ENCODE peak calls at places on chromosomes 4 and X, in four cellular contexts. U, O, T and V are unnamed samples.
A peak's percentile ranks its signal among the peaks of the same experiment; 100 is the strongest.

GRCh38 chr4:175970734-175971133 is 94.9 kb upstream of the WDR17 start:
- DNase-seq in U (no peak), O (no peak), T (no peak), V (no peak)

GRCh38 chr4:155392486-155393184 is 15.9 kb upstream of the MAP9 start:
- DNase-seq in U (peak; percentile 84), O (peak; percentile 68), T (no peak), V (peak; percentile 38)

GRCh38 chr4:152245706-152246105 is 290.2 kb downstream of the FBXW7 start:
- DNase-seq in U (no peak), O (peak; percentile 53), T (no peak), V (no peak)

GRCh38 chr4:123573866-123574508 is 177.4 kb downstream of the SPRY1 start:
- DNase-seq in U (no peak), O (no peak), T (no peak), V (no peak)

GRCh38 chrX:151703487-151703886 is 8.2 kb downstream of the PRRG3 start:
- DNase-seq in U (no peak), O (no peak), T (no peak), V (no peak)

GRCh38 chrX:53224860-53225797 is at the start of gene KDM5C:
- DNase-seq in U (peak; percentile 94), O (peak; percentile 97), T (peak; percentile 95), V (peak; percentile 72)

GRCh38 chr4:6308890-6309643 is 39.4 kb downstream of the WFS1 start:
- DNase-seq in U (no peak), O (peak; percentile 21), T (peak; percentile 70), V (no peak)

GRCh38 chr4:112702892-112703291 is 65.9 kb downstream of the LARP7 start:
- DNase-seq in U (no peak), O (no peak), T (no peak), V (no peak)

GRCh38 chrX:12042615-12043014 is 95.7 kb upstream of the FRMPD4 start:
- DNase-seq in U (no peak), O (no peak), T (no peak), V (no peak)
- H3K4me3 ChIP-seq in U (no peak overlapping the region), O (no peak overlapping the region), T (no peak overlapping the region), V (no peak overlapping the region)

DNA sequence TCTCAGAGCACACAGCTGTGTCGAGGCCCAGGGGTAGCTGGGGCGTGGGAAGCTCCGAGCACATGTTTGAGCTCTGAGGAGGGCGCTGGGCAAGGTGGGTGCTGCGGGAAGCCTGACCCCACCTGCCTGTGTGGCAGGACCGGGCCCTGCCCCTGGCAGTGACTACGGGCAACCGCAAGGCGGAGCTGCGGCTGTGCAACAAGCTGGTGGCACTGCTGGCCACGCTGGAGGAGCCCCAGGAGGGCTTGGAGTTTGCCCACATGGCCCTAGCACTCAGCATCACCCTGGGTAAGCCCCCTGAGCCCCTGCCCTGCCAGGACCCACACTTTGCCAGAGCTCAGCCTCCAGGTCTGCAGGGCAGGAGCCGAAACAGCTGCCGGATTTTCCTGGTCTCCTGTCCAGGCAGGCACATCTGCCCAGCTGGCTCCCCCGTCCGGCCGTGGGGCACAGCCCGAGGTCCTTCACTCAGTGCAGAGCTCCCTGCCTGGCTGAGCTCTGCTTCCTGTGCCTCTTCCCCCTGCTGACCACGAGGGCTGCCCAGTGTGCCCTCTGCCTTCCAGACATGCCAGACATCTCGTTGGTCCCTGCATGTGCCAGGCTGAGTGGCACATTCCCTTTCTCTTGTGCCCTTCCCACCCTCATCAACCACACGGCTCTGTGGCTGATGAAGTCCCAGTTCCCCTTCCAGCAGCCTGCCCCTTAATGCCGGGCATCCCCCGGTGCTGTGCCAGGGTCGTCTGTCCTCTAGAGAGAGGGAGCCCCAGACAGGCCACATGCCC is 33.2 kb upstream of the HTRA3 start:
- DNase-seq in U (no peak), O (no peak), T (no peak), V (no peak)
- TF ChIP-seq CTCF in U (no peak), O (no peak), T (no peak), V (no peak)

GRCh38 chrX:18542897-18543296 is 117.5 kb downstream of the CDKL5 start:
- DNase-seq in U (no peak), O (no peak), T (no peak), V (no peak)

GRCh38 chrX:18543738-18544137 is 118.3 kb downstream of the CDKL5 start:
- DNase-seq in U (no peak), O (no peak), T (no peak), V (no peak)

GRCh38 chrX:18537524-18537923 is 112.1 kb downstream of the CDKL5 start:
- DNase-seq in U (no peak), O (no peak), T (no peak), V (no peak)

GRCh38 chrX:18545771-18546170 is 120.4 kb downstream of the CDKL5 start:
- DNase-seq in U (no peak), O (no peak), T (no peak), V (no peak)

DNA sequence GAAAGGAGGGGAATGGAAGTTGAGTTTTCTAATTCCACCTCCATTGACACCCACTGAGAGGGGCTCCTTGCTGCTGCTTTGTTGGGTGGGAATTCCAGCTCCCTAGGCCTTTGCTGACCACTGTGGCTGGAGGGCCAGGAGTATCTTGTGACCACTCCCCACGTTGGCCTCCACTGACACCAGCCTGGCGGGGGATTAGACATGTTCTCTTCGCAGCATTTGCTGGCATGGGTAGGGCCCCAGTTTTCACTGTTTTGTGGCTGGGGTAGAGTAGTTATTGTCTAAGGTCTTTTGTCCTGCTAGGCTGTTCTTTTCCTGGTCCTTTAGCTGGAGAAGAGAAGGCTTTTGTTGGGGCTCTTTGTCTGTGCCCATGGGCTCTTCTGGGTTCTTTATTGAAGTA is 116.7 kb downstream of the CDKL5 start:
- DNase-seq in U (no peak), O (no peak), T (no peak), V (no peak)
- H3K4me3 ChIP-seq in U (no peak overlapping the region), O (no peak overlapping the region), T (no peak overlapping the region), V (no peak overlapping the region)

DNA sequence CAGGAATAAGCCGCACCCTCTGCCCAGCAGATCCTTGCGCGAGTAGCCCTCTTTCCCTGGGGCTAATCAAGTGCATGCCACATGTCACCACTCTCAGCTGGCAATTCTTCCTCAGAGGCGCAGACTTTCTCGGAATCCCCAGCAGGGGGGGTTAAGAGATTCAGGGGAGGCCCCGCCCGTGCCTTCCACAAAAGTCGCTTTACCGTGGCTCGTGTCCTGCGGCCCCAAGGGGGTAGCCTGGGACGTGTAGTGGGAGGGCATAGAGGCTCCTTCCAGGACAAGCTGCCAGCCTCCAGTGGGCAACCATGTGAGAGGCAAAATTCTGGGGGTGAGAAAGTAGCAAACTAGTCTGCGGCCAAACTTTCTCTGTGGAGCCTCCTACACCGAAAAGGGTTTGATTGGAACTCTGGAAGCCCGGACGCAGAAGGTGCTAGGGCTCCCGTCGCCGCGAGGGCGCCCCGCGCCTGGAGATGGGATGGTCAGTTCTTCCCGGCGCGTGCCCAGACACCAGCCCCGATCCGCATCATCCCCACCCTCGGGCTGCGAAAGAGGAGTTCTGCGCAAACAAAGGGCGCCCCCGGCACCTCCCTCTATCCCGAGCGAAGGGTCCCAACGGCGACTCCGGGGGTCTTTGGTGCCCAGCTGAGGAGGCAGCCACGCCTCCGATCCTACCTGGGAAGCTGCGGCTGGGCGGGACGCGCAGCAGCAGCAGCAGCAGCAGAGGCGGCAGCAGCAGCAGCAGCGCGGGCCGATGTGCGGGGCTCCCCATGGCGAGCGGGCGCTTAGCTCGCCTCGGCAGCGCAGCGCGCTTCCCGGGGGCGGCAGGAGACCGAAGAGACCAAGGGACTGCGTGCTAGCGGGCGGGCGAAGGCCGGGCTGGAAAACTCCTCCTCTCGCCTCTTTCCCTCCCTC is at the start of gene SRPX:
- DNase-seq in U (peak; percentile 52), O (peak; percentile 74), T (peak; percentile 50), V (no peak)
- TF ChIP-seq CTCF in U (peak; percentile 44), O (peak; percentile 37), T (peak; percentile 35), V (peak; percentile 49)

GRCh38 chr4:129087516-129087915 is 5.8 kb downstream of the SCLT1 start:
- DNase-seq in U (no peak), O (no peak), T (no peak), V (no peak)
- H3K4me3 ChIP-seq in U (no peak overlapping the region), O (no peak overlapping the region), T (no peak overlapping the region), V (no peak overlapping the region)

GRCh38 chr4:186596850-186597390 is 41.6 kb upstream of the MTNR1A start:
- DNase-seq in U (no peak), O (no peak), T (no peak), V (no peak)
- TF ChIP-seq CTCF in U (no peak), O (no peak), T (no peak), V (no peak)

GRCh38 chr4:84907145-84907544 is 59.3 kb downstream of the WDFY3 start:
- DNase-seq in U (no peak), O (no peak), T (no peak), V (no peak)
- H3K4me3 ChIP-seq in U (no peak overlapping the region), O (no peak overlapping the region), T (no peak overlapping the region), V (no peak overlapping the region)

DNA sequence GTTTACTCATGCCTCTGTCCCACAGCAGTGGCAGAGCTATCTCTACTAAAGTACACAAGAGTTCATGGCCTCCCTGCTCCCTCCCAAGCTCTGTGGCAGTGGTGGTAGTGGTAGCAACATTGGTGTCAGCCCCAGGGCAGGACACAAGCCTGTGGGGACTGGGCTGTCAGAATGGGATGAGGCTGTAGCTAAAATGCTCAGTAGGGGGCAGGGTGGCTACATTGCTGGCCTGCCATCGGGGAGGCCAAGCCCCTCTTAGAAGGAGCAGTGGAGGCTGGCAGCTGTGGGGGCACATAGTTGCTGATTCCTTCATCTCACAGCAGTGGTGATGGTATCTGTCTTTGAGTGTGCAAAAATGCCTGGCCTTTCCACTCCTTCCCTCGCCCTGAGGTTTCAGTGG is 461.7 kb downstream of the PCDH18 start:
- DNase-seq in U (no peak), O (no peak), T (no peak), V (no peak)
- TF ChIP-seq CTCF in U (peak; percentile 3), O (no peak), T (no peak), V (no peak)

GRCh38 chrX:112814496-112814895 is 26.1 kb downstream of the AMOT start:
- DNase-seq in U (no peak), O (no peak), T (no peak), V (no peak)

GRCh38 chrX:112818114-112819012 is 22.3 kb downstream of the AMOT start:
- DNase-seq in U (no peak), O (no peak), T (no peak), V (no peak)

GRCh38 chrX:112819013-112819635 is 21.5 kb downstream of the AMOT start:
- DNase-seq in U (peak; percentile 89), O (no peak), T (no peak), V (peak; percentile 14)

GRCh38 chrX:112819813-112820212 is 20.8 kb downstream of the AMOT start:
- DNase-seq in U (no peak), O (no peak), T (no peak), V (no peak)

DNA sequence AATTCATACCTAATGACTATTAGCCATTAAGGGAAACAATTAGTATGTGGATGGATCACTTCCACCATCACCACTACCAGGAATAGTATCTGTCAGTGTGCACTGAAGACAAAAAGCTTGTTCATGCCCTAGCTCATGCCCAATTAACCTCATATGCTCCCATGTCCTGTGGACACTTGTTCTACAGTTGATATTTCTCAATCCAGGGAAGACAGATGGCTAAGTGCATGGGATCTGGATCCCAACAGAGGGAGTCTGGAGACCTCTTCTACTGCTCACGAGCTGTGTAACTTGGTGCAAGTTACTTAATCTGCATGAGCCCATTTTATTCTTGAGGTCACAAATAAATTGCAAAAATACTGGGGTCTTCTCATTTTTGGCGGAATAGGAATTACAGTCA is 23.7 kb downstream of the AMOT start:
- DNase-seq in U (no peak), O (no peak), T (no peak), V (no peak)
- H3K4me3 ChIP-seq in U (no peak overlapping the region), O (no peak overlapping the region), T (no peak overlapping the region), V (no peak overlapping the region)

GRCh38 chr4:10232114-10232513 is 115.5 kb upstream of the WDR1 start:
- DNase-seq in U (no peak), O (no peak), T (no peak), V (no peak)
- TF ChIP-seq CTCF in U (no peak), O (no peak), T (no peak), V (no peak)